ENCODE peak calls at places on chromosomes 13 and 19, in four cellular contexts. One of them, this sample, is unnamed.

GRCh38 chr13:44432595-44432994 is 59.0 kb downstream of the SERP2 start:
- DNase-seq in IMR-90: peak; percentile 31
- DNase-seq in left lung: no peak
- DNase-seq in neuronal stem cell: no peak
- DNase-seq in this sample: no peak

GRCh38 chr13:53683608-53684007 is 655.0 kb downstream of the OLFM4 start:
- DNase-seq in left lung: no peak
- DNase-seq in neuronal stem cell: no peak
- DNase-seq in IMR-90: no peak
- DNase-seq in this sample: no peak

GRCh38 chr13:36965767-36966166 is 33.4 kb downstream of the ALG5 start:
- DNase-seq in IMR-90: peak; percentile 90
- DNase-seq in neuronal stem cell: no peak
- DNase-seq in left lung: no peak
- DNase-seq in this sample: peak; percentile 85

GRCh38 chr19:52622261-52622660 is 15.9 kb downstream of the ZNF83 start:
- DNase-seq in left lung: no peak
- DNase-seq in IMR-90: no peak
- DNase-seq in neuronal stem cell: no peak
- DNase-seq in this sample: no peak

GRCh38 chr19:16876904-16877361 is 11.9 kb upstream of the F2RL3 start:
- DNase-seq in IMR-90: no peak
- DNase-seq in left lung: peak; percentile 67
- DNase-seq in neuronal stem cell: no peak
- DNase-seq in this sample: peak; percentile 56

GRCh38 chr19:42452590-42452989 is 9.8 kb upstream of the CXCL17 start:
- DNase-seq in neuronal stem cell: no peak
- DNase-seq in IMR-90: no peak
- DNase-seq in left lung: no peak
- DNase-seq in this sample: no peak

GRCh38 chr19:42281175-42282035 is 12.4 kb downstream of the CIC start:
- DNase-seq in neuronal stem cell: peak; percentile 39
- DNase-seq in left lung: no peak
- DNase-seq in IMR-90: peak; percentile 41
- DNase-seq in this sample: no peak

GRCh38 chr13:97074618-97075017 is 80.3 kb upstream of the OXGR1 start:
- DNase-seq in IMR-90: no peak
- DNase-seq in neuronal stem cell: no peak
- DNase-seq in left lung: no peak
- DNase-seq in this sample: no peak

GRCh38 chr19:13154241-13154778 is 4.1 kb downstream of the IER2 start:
- DNase-seq in IMR-90: peak; percentile 95
- DNase-seq in neuronal stem cell: peak; percentile 46
- DNase-seq in left lung: peak; percentile 98
- DNase-seq in this sample: peak; percentile 85

GRCh38 chr13:111903143-111903542 is 163.8 kb upstream of the SOX1 start:
- DNase-seq in left lung: no peak
- DNase-seq in neuronal stem cell: no peak
- DNase-seq in IMR-90: no peak
- DNase-seq in this sample: no peak

GRCh38 chr13:80562423-80562822 is 221.5 kb upstream of the SPRY2 start:
- DNase-seq in left lung: no peak
- DNase-seq in IMR-90: no peak
- DNase-seq in neuronal stem cell: no peak
- DNase-seq in this sample: peak; percentile 5

GRCh38 chr13:20772401-20773131 is 1.2 kb downstream of the EEF1AKMT1 start:
- DNase-seq in neuronal stem cell: no peak
- DNase-seq in left lung: no peak
- DNase-seq in IMR-90: peak; percentile 1
- DNase-seq in this sample: no peak

GRCh38 chr13:39855236-39855635 is 199.8 kb downstream of the COG6 start:
- DNase-seq in neuronal stem cell: no peak
- DNase-seq in left lung: no peak
- DNase-seq in IMR-90: no peak
- DNase-seq in this sample: no peak

GRCh38 chr19:47143322-47144073 is 12.9 kb downstream of the SAE1 start:
- DNase-seq in left lung: no peak
- DNase-seq in IMR-90: no peak
- DNase-seq in neuronal stem cell: no peak
- DNase-seq in this sample: no peak

GRCh38 chr13:26664942-26665341 is 95.6 kb downstream of the GPR12 start:
- DNase-seq in neuronal stem cell: no peak
- DNase-seq in IMR-90: no peak
- DNase-seq in left lung: no peak
- DNase-seq in this sample: no peak

GRCh38 chr19:17553256-17553655 is 2.2 kb upstream of the COLGALT1 start:
- DNase-seq in IMR-90: peak; percentile 95
- DNase-seq in left lung: no peak
- DNase-seq in neuronal stem cell: no peak
- DNase-seq in this sample: peak; percentile 80

DNA sequence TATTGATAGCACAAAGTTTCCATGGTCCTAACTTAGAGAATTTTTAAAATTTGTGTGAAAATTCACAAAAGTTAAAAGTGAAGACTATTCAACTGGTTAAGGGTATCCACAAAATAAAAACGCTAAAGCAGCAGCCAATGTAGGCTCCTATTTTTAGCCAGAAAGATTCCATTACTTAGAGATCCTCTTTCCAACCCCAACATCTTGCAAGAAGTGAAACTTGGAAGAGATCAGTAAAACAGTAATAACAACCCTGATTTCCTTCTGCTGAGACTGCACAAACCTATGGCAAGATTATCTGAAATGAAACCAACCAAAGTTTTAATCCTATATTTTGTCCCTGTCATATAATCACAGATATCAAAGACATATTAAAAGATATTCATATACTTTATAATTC is 8.5 kb downstream of the TBC1D4 start:
- DNase-seq in left lung: no peak
- DNase-seq in IMR-90: no peak
- DNase-seq in neuronal stem cell: no peak
- DNase-seq in this sample: no peak
- H3K4me1 ChIP-seq in left lung: no peaks in the 10 kb centered on the region
- H3K4me1 ChIP-seq in IMR-90: no peaks in the 10 kb centered on the region
- H3K4me1 ChIP-seq in neuronal stem cell: no peaks in the 10 kb centered on the region
- H3K4me1 ChIP-seq in this sample: peaks cover 9% of the 10 kb centered on the region

GRCh38 chr19:11045536-11045935 is 43.7 kb upstream of the LDLR start:
- DNase-seq in neuronal stem cell: no peak
- DNase-seq in IMR-90: no peak
- DNase-seq in left lung: no peak
- DNase-seq in this sample: no peak
- H3K4me1 ChIP-seq in neuronal stem cell: no peaks in the 10 kb centered on the region
- H3K4me1 ChIP-seq in IMR-90: no peaks in the 10 kb centered on the region
- H3K4me1 ChIP-seq in left lung: no peaks in the 10 kb centered on the region
- H3K4me1 ChIP-seq in this sample: no peaks in the 10 kb centered on the region

GRCh38 chr19:18991050-18991449 is 42.3 kb downstream of the SUGP2 start:
- DNase-seq in neuronal stem cell: no peak
- DNase-seq in left lung: no peak
- DNase-seq in IMR-90: no peak
- DNase-seq in this sample: no peak
- H3K4me1 ChIP-seq in neuronal stem cell: no peaks in the 10 kb centered on the region
- H3K4me1 ChIP-seq in left lung: no peaks in the 10 kb centered on the region
- H3K4me1 ChIP-seq in IMR-90: peaks cover 2% of the 10 kb centered on the region
- H3K4me1 ChIP-seq in this sample: no peaks in the 10 kb centered on the region

GRCh38 chr13:110371550-110372465 is 64.7 kb downstream of the COL4A2 start:
- DNase-seq in neuronal stem cell: no peak
- DNase-seq in left lung: no peak
- DNase-seq in IMR-90: peak; percentile 50
- DNase-seq in this sample: no peak

GRCh38 chr13:110369400-110369799 is 62.3 kb downstream of the COL4A2 start:
- DNase-seq in left lung: no peak
- DNase-seq in neuronal stem cell: no peak
- DNase-seq in IMR-90: no peak
- DNase-seq in this sample: no peak

GRCh38 chr13:110373617-110374016 is 66.5 kb downstream of the COL4A2 start:
- DNase-seq in left lung: no peak
- DNase-seq in neuronal stem cell: no peak
- DNase-seq in IMR-90: no peak
- DNase-seq in this sample: no peak

GRCh38 chr13:110374644-110375370 is 67.7 kb downstream of the COL4A2 start:
- DNase-seq in neuronal stem cell: no peak
- DNase-seq in IMR-90: no peak
- DNase-seq in left lung: no peak
- DNase-seq in this sample: no peak

GRCh38 chr13:110372676-110373075 is 65.6 kb downstream of the COL4A2 start:
- DNase-seq in neuronal stem cell: no peak
- DNase-seq in IMR-90: no peak
- DNase-seq in left lung: no peak
- DNase-seq in this sample: no peak
- H3K4me1 ChIP-seq in neuronal stem cell: peaks cover 6% of the 10 kb centered on the region
- H3K4me1 ChIP-seq in IMR-90: peaks cover 10% of the 10 kb centered on the region
- H3K4me1 ChIP-seq in left lung: peaks cover 3% of the 10 kb centered on the region
- H3K4me1 ChIP-seq in this sample: no peaks in the 10 kb centered on the region

DNA sequence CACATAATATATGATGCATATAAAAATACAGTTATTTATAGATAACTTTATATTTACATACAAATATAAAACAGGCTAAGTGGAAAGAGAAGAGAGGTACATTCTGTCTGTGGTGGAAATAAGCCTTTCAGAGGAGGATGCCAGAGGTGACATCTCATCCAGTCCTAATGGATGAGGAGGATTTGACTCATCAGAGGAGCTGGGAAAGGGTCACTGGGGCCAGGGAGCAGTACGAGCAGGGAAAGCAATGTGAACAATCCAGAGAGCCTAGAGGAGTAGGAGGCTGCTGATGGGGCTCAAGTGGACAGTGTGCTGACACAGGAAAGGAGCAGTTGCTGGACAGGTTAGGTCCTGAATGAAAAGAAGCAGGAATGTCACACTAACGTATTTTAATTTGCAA is 18.6 kb downstream of the NALCN start:
- DNase-seq in left lung: no peak
- DNase-seq in IMR-90: peak; percentile 92
- DNase-seq in neuronal stem cell: no peak
- DNase-seq in this sample: peak; percentile 77
- H3K4me1 ChIP-seq in left lung: no peaks in the 10 kb centered on the region
- H3K4me1 ChIP-seq in IMR-90: peaks cover 12% of the 10 kb centered on the region
- H3K4me1 ChIP-seq in neuronal stem cell: no peaks in the 10 kb centered on the region
- H3K4me1 ChIP-seq in this sample: peaks cover 22% of the 10 kb centered on the region

GRCh38 chr19:15324791-15325519 is 7.4 kb downstream of the BRD4 start:
- DNase-seq in left lung: peak; percentile 10
- DNase-seq in neuronal stem cell: no peak
- DNase-seq in IMR-90: no peak
- DNase-seq in this sample: no peak
- H3K4me1 ChIP-seq in left lung: peaks cover 70% of the 10 kb centered on the region
- H3K4me1 ChIP-seq in neuronal stem cell: peaks cover 8% of the 10 kb centered on the region
- H3K4me1 ChIP-seq in IMR-90: peaks cover 35% of the 10 kb centered on the region
- H3K4me1 ChIP-seq in this sample: peaks cover 12% of the 10 kb centered on the region

GRCh38 chr13:49303533-49304252 is 56.0 kb downstream of the CDADC1 start:
- DNase-seq in IMR-90: no peak
- DNase-seq in neuronal stem cell: no peak
- DNase-seq in left lung: no peak
- DNase-seq in this sample: no peak
- H3K4me1 ChIP-seq in IMR-90: peaks cover 13% of the 10 kb centered on the region
- H3K4me1 ChIP-seq in neuronal stem cell: peaks cover 1% of the 10 kb centered on the region
- H3K4me1 ChIP-seq in left lung: peaks cover 4% of the 10 kb centered on the region
- H3K4me1 ChIP-seq in this sample: peaks cover 6% of the 10 kb centered on the region

GRCh38 chr19:45451181-45451849 is 16.5 kb upstream of the FOSB start:
- DNase-seq in IMR-90: peak; percentile 88
- DNase-seq in neuronal stem cell: no peak
- DNase-seq in left lung: no peak
- DNase-seq in this sample: peak; percentile 24
- H3K4me1 ChIP-seq in IMR-90: peaks cover 12% of the 10 kb centered on the region
- H3K4me1 ChIP-seq in neuronal stem cell: peaks cover 10% of the 10 kb centered on the region
- H3K4me1 ChIP-seq in left lung: peaks cover 29% of the 10 kb centered on the region
- H3K4me1 ChIP-seq in this sample: peaks cover 37% of the 10 kb centered on the region

DNA sequence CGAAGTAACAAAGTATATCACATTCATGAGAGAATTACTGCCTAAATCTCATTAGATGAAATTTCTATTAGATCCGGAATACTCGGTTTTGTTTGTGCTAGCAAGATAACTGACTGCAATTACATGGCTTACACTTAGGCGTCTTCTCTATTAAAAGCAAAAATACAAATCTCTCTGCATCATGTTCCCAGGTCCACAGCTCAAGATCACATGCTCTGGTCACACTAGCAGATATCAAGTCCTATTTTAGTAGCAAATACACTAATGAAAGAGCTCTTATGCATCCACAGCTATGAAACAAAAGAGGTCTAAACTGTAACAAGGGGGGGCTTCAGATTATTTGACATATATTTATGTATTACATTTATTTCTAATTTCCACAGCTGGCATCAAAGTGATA is 53.5 kb downstream of the EFNB2 start:
- DNase-seq in IMR-90: no peak
- DNase-seq in left lung: no peak
- DNase-seq in neuronal stem cell: no peak
- DNase-seq in this sample: no peak
- H3K4me1 ChIP-seq in IMR-90: no peaks in the 10 kb centered on the region
- H3K4me1 ChIP-seq in left lung: peaks cover 3% of the 10 kb centered on the region
- H3K4me1 ChIP-seq in neuronal stem cell: no peaks in the 10 kb centered on the region
- H3K4me1 ChIP-seq in this sample: peaks cover 10% of the 10 kb centered on the region

DNA sequence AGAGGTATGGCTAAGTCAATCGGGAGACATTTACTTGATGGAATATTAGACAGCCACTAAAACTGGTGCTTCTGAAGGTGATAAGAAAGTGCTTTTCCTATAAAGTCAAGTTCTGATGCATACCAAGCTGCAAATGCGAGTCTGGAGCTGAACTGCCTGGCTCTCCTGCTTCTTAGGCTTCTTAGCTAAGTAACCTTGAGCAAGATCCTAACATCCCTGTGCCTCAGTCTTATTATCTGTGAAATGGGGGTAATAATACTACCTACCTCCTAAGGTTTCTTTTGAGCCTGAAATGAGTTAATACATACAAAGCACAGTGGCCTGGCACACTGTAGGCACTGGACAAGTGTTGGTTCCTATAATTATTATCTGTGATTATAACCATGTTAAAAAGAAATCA is 64.5 kb downstream of the ZIC5 start:
- DNase-seq in left lung: no peak
- DNase-seq in neuronal stem cell: no peak
- DNase-seq in IMR-90: no peak
- DNase-seq in this sample: no peak
- H3K4me1 ChIP-seq in left lung: no peaks in the 10 kb centered on the region
- H3K4me1 ChIP-seq in neuronal stem cell: peaks cover 9% of the 10 kb centered on the region
- H3K4me1 ChIP-seq in IMR-90: no peaks in the 10 kb centered on the region
- H3K4me1 ChIP-seq in this sample: no peaks in the 10 kb centered on the region

This sample was measured in PC-3.